ENCODE peak calls at places on chromosomes 11 and 22, in eight cellular contexts. X is PC-3, B is mammary epithelial cell, L is trophoblast cell, P is IMR-90, F is HepG2, N is HCT116, R is fibroblast of lung. T is an unnamed sample.

GRCh38 chr11:106156290-106156937 is 79.0 kb downstream of the AASDHPPT start:
- DNase-seq in R (peak), B (peak), F (peak), L (peak), P (peak), X (peak), N (peak), T (peak)

GRCh38 chr22:46636221-46637002 is 16.2 kb downstream of the GRAMD4 start:
- DNase-seq in L (peak), B (no peak), X (no peak), R (no peak), N (no peak), F (no peak), P (no peak), T (peak)

GRCh38 chr11:34204396-34205279 is 99.2 kb downstream of the NAT10 start:
- DNase-seq in B (peak), X (peak), P (peak), F (peak), N (peak), L (no peak), R (no peak), T (peak)

GRCh38 chr11:103532133-103532788 is 423.0 kb downstream of the DYNC2H1 start:
- DNase-seq in L (peak), B (peak), N (no peak), P (peak), R (peak), F (no peak), X (peak), T (peak)

GRCh38 chr11:94283678-94284077 is 20.7 kb upstream of the IZUMO1R start:
- DNase-seq in P (no peak), L (no peak), B (no peak), X (no peak), F (no peak), R (no peak), N (no peak), T (no peak)

GRCh38 chr11:123624974-123625373 is 29.4 kb downstream of the SCN3B start:
- DNase-seq in B (no peak), P (peak), X (no peak), L (no peak), F (no peak), N (no peak), R (peak), T (peak)

GRCh38 chr11:64713031-64713780 is 9.8 kb downstream of the NRXN2 start:
- DNase-seq in B (peak), P (peak), N (no peak), X (no peak), F (no peak), L (peak), R (peak), T (peak)

GRCh38 chr11:26620282-26621045 is 48.4 kb upstream of the MUC15 start:
- DNase-seq in X (no peak), F (no peak), B (peak), R (no peak), P (no peak), N (no peak), L (no peak), T (no peak)

GRCh38 chr11:46338988-46339666 is 8.1 kb upstream of the DGKZ start:
- DNase-seq in R (no peak), X (peak), N (no peak), P (no peak), B (no peak), F (no peak), L (peak), T (no peak)

GRCh38 chr11:2330696-2331095 is 28.9 kb downstream of the TSPAN32 start:
- DNase-seq in L (no peak), P (no peak), X (no peak), F (no peak), R (no peak), N (no peak), B (no peak), T (no peak)

GRCh38 chr11:134270250-134270714 is 5.9 kb upstream of the GLB1L3 start:
- DNase-seq in F (peak), B (no peak), R (no peak), L (no peak), N (peak), X (peak), P (no peak), T (no peak)

GRCh38 chr11:124194696-124195418 is 11.7 kb downstream of the OR10D3 start:
- DNase-seq in R (peak), X (peak), L (peak), B (peak), N (peak), F (peak), P (peak), T (peak)

GRCh38 chr22:49101873-49102272 is 725.8 kb downstream of the BRD1 start:
- DNase-seq in F (no peak), B (no peak), N (no peak), R (no peak), X (no peak), L (no peak), P (no peak), T (no peak)

GRCh38 chr11:104206936-104207335 is 43.0 kb upstream of the PDGFD start:
- DNase-seq in P (no peak), F (no peak), R (no peak), X (no peak), N (no peak), L (no peak), B (peak), T (no peak)

GRCh38 chr11:62716816-62717215 is 9.3 kb downstream of the GNG3 start:
- DNase-seq in F (no peak), X (no peak), R (no peak), B (no peak), L (no peak), N (no peak), P (no peak), T (no peak)

GRCh38 chr11:57324154-57324885 is 432 bp downstream of the TNKS1BP1 start:
- DNase-seq in F (no peak), N (no peak), X (peak), R (peak), B (no peak), P (peak), L (peak), T (peak)

GRCh38 chr11:61667684-61668320 is 12.4 kb upstream of the DAGLA start:
- DNase-seq in N (no peak), R (no peak), P (no peak), L (no peak), B (no peak), X (no peak), F (no peak), T (no peak)

GRCh38 chr11:109972181-109972715 is 120.9 kb upstream of the ZC3H12C start:
- DNase-seq in R (no peak), P (peak), B (no peak), N (no peak), L (no peak), F (no peak), X (no peak), T (no peak)

GRCh38 chr22:25393121-25393805 is 171.2 kb upstream of the GRK3 start:
- DNase-seq in B (no peak), L (no peak), N (no peak), X (no peak), P (no peak), F (no peak), R (no peak), T (no peak)
- H3K9ac ChIP-seq in B (no peak), L (no peak), N (no peak), X (no peak), P (no peak), F (no peak), R (no peak), T (no peak)

GRCh38 chr11:75100314-75100713 is 3.6 kb upstream of the OR2AT4 start:
- DNase-seq in R (no peak), L (peak), X (peak), P (peak), F (no peak), N (no peak), B (peak), T (peak)
- H2AFZ ChIP-seq in R (no peak), L (no peak), X (no peak), P (no peak), F (no peak), N (no peak), B (no peak), T (no peak)

GRCh38 chr11:72521672-72522071 is 87.3 kb upstream of the CLPB start:
- DNase-seq in L (no peak), F (no peak), R (no peak), X (no peak), B (no peak), N (no peak), P (no peak), T (no peak)
- H3K9ac ChIP-seq in L (no peak), F (no peak), R (no peak), X (no peak), B (no peak), N (no peak), P (no peak), T (no peak)

DNA sequence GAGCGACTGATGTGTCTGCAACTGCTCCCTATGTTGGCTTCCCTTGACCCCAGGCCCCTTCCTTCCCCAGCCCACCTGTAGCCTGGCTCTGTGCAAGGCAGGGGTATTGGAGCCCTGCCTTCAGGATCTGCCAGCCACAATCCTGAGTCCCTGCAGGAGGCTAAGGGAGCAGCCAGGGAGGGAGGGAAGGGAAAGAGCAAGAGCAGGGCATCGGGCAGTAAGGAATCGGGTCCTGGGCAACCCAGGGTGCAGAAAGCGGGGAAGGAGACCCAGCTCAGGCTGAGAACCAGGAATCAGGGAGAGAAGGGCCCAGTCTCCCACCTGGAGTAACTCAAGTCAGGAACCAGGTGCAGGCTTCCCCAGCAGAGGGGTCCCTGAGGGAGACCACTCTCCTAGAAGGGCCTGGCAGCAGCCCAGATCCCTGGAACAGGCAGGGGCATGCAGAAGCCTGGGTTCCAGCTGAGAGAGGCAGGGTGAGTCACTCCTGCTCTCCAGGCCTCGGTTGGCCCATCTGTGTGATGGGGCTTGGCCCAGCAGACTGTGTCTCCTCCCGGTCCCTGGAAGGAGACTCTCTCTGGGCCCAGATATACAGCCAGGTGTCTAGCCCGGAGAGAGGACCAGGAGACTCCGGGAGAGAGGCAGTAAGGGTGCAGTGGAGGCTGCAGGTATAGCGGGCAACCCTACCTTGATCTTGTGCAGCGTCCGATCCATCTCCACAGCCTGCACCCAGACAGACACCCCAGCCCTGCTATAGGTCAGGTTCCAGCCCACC is 13.4 kb downstream of the STARD10 start:
- DNase-seq in X (no peak), F (no peak), B (peak), L (no peak), R (no peak), P (no peak), N (no peak), T (no peak)
- H2AFZ ChIP-seq in X (peak), F (no peak), B (peak), L (peak), R (no peak), P (peak), N (no peak), T (no peak)

GRCh38 chr22:44325718-44326548 is 13.2 kb upstream of the SHISAL1 start:
- DNase-seq in B (peak), N (no peak), R (peak), X (peak), P (peak), L (peak), F (no peak), T (peak)
- H3K9ac ChIP-seq in B (peak), N (no peak), R (peak), X (peak), P (peak), L (no peak), F (no peak), T (peak)

GRCh38 chr11:126890561-126890960 is 110.0 kb downstream of the KIRREL3 start:
- DNase-seq in L (no peak), R (no peak), N (no peak), F (no peak), B (no peak), P (no peak), X (no peak), T (no peak)
- H2AFZ ChIP-seq in L (no peak), R (no peak), N (no peak), F (no peak), B (no peak), P (no peak), X (no peak), T (no peak)

GRCh38 chr22:42443240-42444059 is 11.2 kb upstream of the NFAM1 start:
- DNase-seq in B (no peak), N (no peak), F (no peak), X (peak), P (no peak), L (no peak), R (no peak), T (peak)
- H3K9ac ChIP-seq in B (no peak), N (peak), F (no peak), X (no peak), P (no peak), L (no peak), R (no peak), T (peak)